ENCODE peak calls at places on chromosomes 2 and 18, in five cellular contexts. U, S, X, I and Z are unnamed samples.

GRCh38 chr2:57881998-57882884 is 164.4 kb upstream of the VRK2 start:
- DNase-seq in U (no peak), S (no peak), X (no peak), I (no peak), Z (no peak)

GRCh38 chr2:202982779-202983491 is 31.7 kb upstream of the NBEAL1 start:
- DNase-seq in U (no peak), S (no peak), X (no peak), I (no peak), Z (no peak)

GRCh38 chr18:53191634-53192033 is 851.6 kb downstream of the DCC start:
- DNase-seq in U (no peak), S (no peak), X (no peak), I (no peak), Z (no peak)

GRCh38 chr2:10918661-10919414 is 7.1 kb downstream of the KCNF1 start:
- DNase-seq in U (no peak), S (no peak), X (peak; percentile 52), I (no peak), Z (no peak)

GRCh38 chr2:28507806-28508764 is 12.2 kb downstream of the PLB1 start:
- DNase-seq in U (no peak), S (no peak), X (peak; percentile 61), I (no peak), Z (no peak)

GRCh38 chr2:241903121-241904010 is 33.8 kb downstream of the RTP5 start:
- DNase-seq in U (no peak), S (no peak), X (no peak), I (no peak), Z (no peak)

GRCh38 chr2:15969214-15969613 is 28.9 kb downstream of the MYCN start:
- DNase-seq in U (no peak), S (no peak), X (no peak), I (no peak), Z (no peak)

GRCh38 chr2:84865181-84865783 is 15.6 kb downstream of the TRABD2A start:
- DNase-seq in U (no peak), S (no peak), X (no peak), I (no peak), Z (no peak)

GRCh38 chr18:79397288-79397829 is 1.6 kb downstream of the NFATC1 start:
- DNase-seq in U (no peak), S (no peak), X (no peak), I (no peak), Z (no peak)

GRCh38 chr2:12286347-12286746 is 430.4 kb upstream of the TRIB2 start:
- DNase-seq in U (no peak), S (no peak), X (peak; percentile 54), I (no peak), Z (no peak)

GRCh38 chr18:26059357-26059756 is 31.1 kb downstream of the SS18 start:
- DNase-seq in U (no peak), S (no peak), X (peak; percentile 74), I (no peak), Z (no peak)

GRCh38 chr18:23211146-23211545 is 75.9 kb downstream of the CABLES1 start:
- DNase-seq in U (no peak), S (no peak), X (no peak), I (no peak), Z (no peak)

GRCh38 chr2:10326707-10327594 is 24.2 kb downstream of the HPCAL1 start:
- DNase-seq in U (peak; percentile 86), S (no peak), X (no peak), I (no peak), Z (no peak)

GRCh38 chr2:128638311-128638710 is 319.6 kb upstream of the HS6ST1 start:
- DNase-seq in U (no peak), S (no peak), X (no peak), I (peak; percentile 52), Z (no peak)

GRCh38 chr2:213187833-213188532 is 36.6 kb upstream of the IKZF2 start:
- DNase-seq in U (no peak), S (no peak), X (no peak), I (peak; percentile 57), Z (no peak)

GRCh38 chr2:160505236-160505635 is 11.6 kb upstream of the RBMS1 start:
- DNase-seq in U (no peak), S (no peak), X (no peak), I (no peak), Z (no peak)

GRCh38 chr2:102258386-102259074 is 52.8 kb upstream of the IL1RL1 start:
- DNase-seq in U (no peak), S (no peak), X (no peak), I (no peak), Z (no peak)

GRCh38 chr18:68391801-68392200 is 323.1 kb downstream of the TMX3 start:
- DNase-seq in U (no peak), S (no peak), X (no peak), I (no peak), Z (no peak)

GRCh38 chr2:9261231-9261883 is 54.7 kb downstream of the ASAP2 start:
- DNase-seq in U (no peak), S (no peak), X (no peak), I (no peak), Z (no peak)

GRCh38 chr18:13890962-13891361 is 24.4 kb downstream of the MC2R start:
- DNase-seq in U (no peak), S (no peak), X (no peak), I (no peak), Z (no peak)

GRCh38 chr2:215847056-215847455 is 166.3 kb downstream of the MREG start:
- DNase-seq in U (no peak), S (no peak), X (no peak), I (no peak), Z (no peak)

GRCh38 chr2:132911726-132912724 is 242.0 kb upstream of the LYPD1 start:
- DNase-seq in U (peak; percentile 9), S (no peak), X (no peak), I (peak; percentile 46), Z (no peak)

GRCh38 chr18:28974504-28974903 is 797.6 kb upstream of the CDH2 start:
- DNase-seq in U (no peak), S (no peak), X (no peak), I (no peak), Z (no peak)

GRCh38 chr18:78526923-78527775 is 452.5 kb upstream of the SALL3 start:
- DNase-seq in U (no peak), S (no peak), X (no peak), I (no peak), Z (no peak)

GRCh38 chr2:231347081-231347480 is 48.4 kb upstream of the B3GNT7 start:
- DNase-seq in U (peak; percentile 68), S (no peak), X (peak; percentile 37), I (no peak), Z (no peak)

GRCh38 chr18:40055262-40055661 is 1899.8 kb upstream of the PIK3C3 start:
- DNase-seq in U (no peak), S (no peak), X (no peak), I (no peak), Z (no peak)

GRCh38 chr2:16650287-16651249 is 15.1 kb downstream of the CYRIA start:
- DNase-seq in U (no peak), S (no peak), X (no peak), I (no peak), Z (no peak)

GRCh38 chr2:177393381-177393780 is 808 bp downstream of the AGPS start:
- DNase-seq in U (peak; percentile 25), S (no peak), X (peak; percentile 41), I (no peak), Z (no peak)

GRCh38 chr2:157783180-157783579 is 93.0 kb downstream of the ACVR1 start:
- DNase-seq in U (no peak), S (no peak), X (no peak), I (no peak), Z (no peak)

GRCh38 chr2:157779794-157780193 is 96.3 kb downstream of the ACVR1 start:
- DNase-seq in U (no peak), S (no peak), X (no peak), I (no peak), Z (no peak)

GRCh38 chr2:157782057-157782845 is 93.9 kb downstream of the ACVR1 start:
- DNase-seq in U (peak; percentile 11), S (no peak), X (peak; percentile 58), I (no peak), Z (no peak)

GRCh38 chr2:157780211-157780610 is 95.9 kb downstream of the ACVR1 start:
- DNase-seq in U (no peak), S (no peak), X (no peak), I (no peak), Z (no peak)

DNA sequence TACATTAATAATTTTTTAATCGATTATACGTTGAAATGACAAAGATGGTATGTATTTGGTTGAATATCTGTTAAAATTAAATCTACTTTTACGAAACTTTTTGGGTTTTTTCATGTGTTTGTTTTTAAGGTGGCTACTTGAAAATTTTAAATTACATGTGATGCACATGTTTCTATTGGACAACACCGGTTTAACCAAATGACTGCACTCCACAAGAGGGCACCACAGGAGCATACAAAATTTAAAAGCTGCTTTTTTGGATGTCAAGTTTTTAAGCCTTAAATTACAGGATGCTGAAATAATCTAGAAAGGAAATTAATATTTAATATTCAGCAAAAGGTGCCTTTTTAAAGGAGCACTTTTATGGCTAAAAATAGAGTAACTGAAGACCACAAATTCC is 98.7 kb downstream of the ACVR1 start:
- DNase-seq in U (peak; percentile 39), S (peak; percentile 5), X (peak; percentile 70), I (no peak), Z (no peak)
- TF ChIP-seq TAF1 in U (no peak), S (no peak), X (no peak), I (no peak), Z (no peak)

DNA sequence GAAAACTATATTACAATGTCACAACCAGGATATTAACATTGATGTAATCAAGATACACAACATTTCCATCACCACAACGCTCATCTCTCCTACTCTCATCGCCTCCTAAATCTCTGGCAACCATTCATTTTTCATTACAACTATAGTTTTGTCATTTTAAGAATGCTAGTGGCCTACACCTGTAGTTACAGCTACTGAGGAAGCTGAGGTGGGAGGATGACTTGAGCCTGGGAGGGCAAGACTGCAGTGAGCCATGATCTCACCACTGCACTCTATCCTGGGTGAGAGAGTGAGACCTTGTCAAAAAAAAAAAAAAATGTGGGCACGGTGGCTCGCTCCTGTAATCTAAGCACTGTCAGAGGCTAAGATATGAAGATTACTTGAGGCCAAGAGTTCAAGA is 10.5 kb downstream of the PKP4 start:
- DNase-seq in U (no peak), S (no peak), X (no peak), I (no peak), Z (no peak)
- TF ChIP-seq TAF1 in U (no peak), S (no peak), X (no peak), I (no peak), Z (no peak)

DNA sequence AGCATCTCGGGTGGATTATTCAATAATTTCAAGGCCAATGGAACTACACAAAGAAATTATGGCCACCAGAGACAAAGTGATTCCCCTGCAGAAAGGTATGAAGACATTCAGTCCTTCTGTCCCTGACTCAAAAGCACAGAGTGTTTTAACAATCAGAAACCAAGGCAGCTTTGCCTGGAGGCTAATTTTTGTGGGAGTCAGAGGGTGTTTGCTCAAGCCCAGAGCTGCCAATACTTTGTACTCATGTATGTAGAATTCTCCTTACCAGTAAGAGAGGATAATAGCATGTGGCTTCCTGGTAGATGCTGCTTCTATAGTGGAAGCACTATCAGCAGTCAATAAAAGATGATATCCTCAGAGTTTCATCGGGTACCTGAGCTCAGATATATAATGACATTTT is 178.4 kb downstream of the KCNE4 start:
- DNase-seq in U (no peak), S (no peak), X (no peak), I (no peak), Z (no peak)
- TF ChIP-seq TAF1 in U (no peak), S (no peak), X (no peak), I (no peak), Z (no peak)

DNA sequence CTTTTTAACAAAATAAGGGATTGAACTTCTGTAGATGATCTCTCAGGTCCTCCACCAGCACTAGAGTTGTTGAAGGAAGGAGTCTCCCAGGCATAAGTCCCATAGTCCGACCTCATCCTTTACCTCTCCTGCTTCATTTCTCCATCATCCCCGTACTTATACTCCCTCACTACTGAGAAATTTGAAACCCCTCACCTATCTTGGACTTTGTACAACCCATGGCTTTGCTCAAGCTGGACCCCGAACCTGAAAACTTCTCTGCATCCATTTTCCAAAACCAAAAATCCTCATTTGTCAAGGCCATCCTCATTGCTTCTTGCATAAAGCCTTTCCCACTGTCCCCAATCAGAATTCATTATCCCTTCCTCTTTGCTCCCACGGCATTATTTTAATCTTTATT is 482 bp upstream of the NHEJ1 start:
- DNase-seq in U (no peak), S (no peak), X (no peak), I (no peak), Z (no peak)
- TF ChIP-seq TAF1 in U (no peak), S (no peak), X (no peak), I (no peak), Z (no peak)